ENCODE peak calls at places on chromosomes 11 and 22, in five cellular contexts. E, S, Z, T and Y are unnamed samples. For H3K4me1, the result is how much of the 10 kb centered on the place peaks cover.

GRCh38 chr11:125968363-125968762 is 22.5 kb downstream of the VSIG10L2 start:
- ATAC-seq in E (no peak), S (peak), T (peak), Z (peak), Y (no peak)

GRCh38 chr11:61650781-61651571 is 29.2 kb upstream of the DAGLA start:
- ATAC-seq in S (no peak), Z (no peak), T (no peak), E (no peak), Y (no peak)

GRCh38 chr11:31582697-31583096 is 73.1 kb downstream of the ELP4 start:
- ATAC-seq in Z (no peak), E (no peak), T (no peak), S (no peak), Y (no peak)

GRCh38 chr11:74592063-74592440 is 330 bp upstream of the POLD3 start:
- ATAC-seq in S (peak), E (peak), Z (no peak), T (peak), Y (peak)

GRCh38 chr22:27107824-27108223 is 450.4 kb downstream of the MIAT start:
- ATAC-seq in Z (no peak), S (no peak), E (peak), T (no peak), Y (peak)

GRCh38 chr11:96696736-96697135 is 306.9 kb downstream of the JRKL start:
- ATAC-seq in E (no peak), Z (no peak), S (no peak), T (no peak), Y (no peak)

GRCh38 chr11:17630936-17631335 is 83.9 kb downstream of the OTOG start:
- ATAC-seq in S (no peak), Z (no peak), T (no peak), E (no peak), Y (no peak)

GRCh38 chr11:134250675-134251074 is 2.5 kb downstream of the THYN1 start:
- ATAC-seq in Z (no peak), S (no peak), T (no peak), E (no peak), Y (no peak)

GRCh38 chr11:90216611-90217010 is 6.2 kb downstream of the CHORDC1 start:
- ATAC-seq in T (no peak), Z (no peak), E (no peak), S (no peak), Y (no peak)

GRCh38 chr22:41650821-41651220 is 29.7 kb downstream of the XRCC6 start:
- ATAC-seq in Z (no peak), S (no peak), T (no peak), E (no peak), Y (no peak)

GRCh38 chr11:99418927-99419707 is 398.4 kb downstream of the CNTN5 start:
- ATAC-seq in E (no peak), T (no peak), S (no peak), Z (no peak), Y (no peak)

GRCh38 chr11:68837583-68838571 is 3.8 kb downstream of the CPT1A start:
- ATAC-seq in S (no peak), Z (no peak), T (no peak), E (no peak), Y (no peak)

GRCh38 chr11:2759228-2760195 is 59.7 kb upstream of the KCNQ1OT1 start:
- ATAC-seq in E (no peak), Z (peak), T (no peak), S (no peak), Y (no peak)

DNA sequence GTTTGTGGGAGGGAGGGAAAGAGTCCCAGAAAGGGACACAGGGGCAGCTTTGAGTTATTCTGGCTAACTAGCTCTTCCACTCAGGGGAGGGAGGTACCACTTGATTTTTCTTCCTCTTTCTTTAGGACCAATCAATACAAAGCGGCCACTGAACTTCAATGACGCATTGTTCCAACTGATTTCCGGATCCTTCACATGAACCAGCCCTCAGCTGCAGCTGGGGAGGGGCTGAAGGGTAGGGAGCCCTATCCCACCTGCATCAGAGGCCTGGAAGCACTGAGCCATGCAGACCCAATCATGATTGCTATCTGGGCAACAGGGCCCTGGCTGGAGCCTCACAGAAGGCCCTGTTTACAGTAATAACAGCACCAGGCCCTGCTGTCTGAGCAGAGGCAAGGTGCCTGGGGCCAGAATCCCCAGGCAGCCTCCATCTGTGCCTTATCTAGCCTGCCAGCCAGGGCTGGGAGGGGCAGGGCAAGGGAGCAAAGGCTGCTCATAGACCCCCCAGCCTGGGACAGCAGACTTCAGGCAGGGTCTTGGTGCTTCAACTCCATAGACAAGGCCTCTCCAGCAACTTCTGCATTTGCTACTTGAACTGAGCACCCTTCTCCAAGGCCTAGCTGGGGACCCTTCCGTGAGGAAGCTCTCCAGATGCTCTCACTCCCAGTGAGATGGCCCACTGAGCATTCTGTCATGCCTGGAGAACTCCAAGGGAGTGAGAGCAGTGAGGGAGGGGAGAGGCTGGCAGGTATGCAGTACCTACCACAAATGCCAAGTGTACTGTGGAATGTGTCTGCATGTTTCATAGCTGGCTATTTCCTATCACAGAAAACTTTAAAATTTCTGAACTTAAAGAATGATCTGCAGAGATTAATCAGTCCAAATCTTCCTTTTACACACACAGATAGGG is 22.5 kb downstream of the CLPB start:
- ATAC-seq in S (peak), Z (peak), T (peak), E (no peak), Y (peak)
- TF ChIP-seq EP300 in S (no peak), Z (no peak), T (no peak), E (no peak), Y (no peak)

DNA sequence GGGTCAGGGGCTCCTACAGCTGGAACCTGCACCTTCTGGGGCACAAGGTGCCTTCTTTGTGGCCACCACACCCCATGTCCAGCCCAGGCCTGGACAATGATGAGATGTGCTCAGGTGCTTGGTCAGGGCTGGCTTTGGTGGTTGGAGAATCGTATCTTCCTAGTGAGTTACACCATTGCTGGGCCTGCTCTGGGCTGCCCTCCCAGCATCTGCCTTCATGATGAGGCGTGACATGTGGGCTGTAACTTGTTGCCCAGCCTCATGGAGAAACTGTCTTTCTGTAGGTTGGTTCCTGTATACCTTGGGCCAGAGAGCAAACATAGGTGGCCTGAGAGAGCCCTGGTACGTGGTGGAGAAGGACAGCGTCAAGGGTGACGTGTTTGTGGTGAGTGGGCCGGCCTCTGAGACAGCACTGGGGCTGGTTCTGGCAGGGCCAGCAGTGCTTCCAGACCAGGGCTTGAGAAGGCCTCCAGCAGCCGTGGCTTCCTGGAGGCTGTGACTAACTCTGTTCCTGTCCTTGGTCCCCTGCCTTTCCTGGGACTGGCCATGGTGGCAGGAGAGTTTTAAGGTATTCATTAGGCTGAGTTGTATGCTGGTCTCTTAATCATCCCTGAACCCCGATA is 18.1 kb downstream of the TRMU start:
- ATAC-seq in T (no peak), Z (no peak), E (no peak), S (no peak), Y (no peak)
- H3K4me1 ChIP-seq in T (under half), Z (under half), E (under half), S (under half), Y (under half)

GRCh38 chr11:66112041-66112491 is 42.0 kb downstream of the PACS1 start:
- ATAC-seq in S (no peak), E (peak), T (peak), Z (no peak), Y (no peak)

GRCh38 chr11:66115638-66116410 is 45.8 kb downstream of the PACS1 start:
- ATAC-seq in E (no peak), S (peak), Z (no peak), T (peak), Y (no peak)

GRCh38 chr11:66111158-66111557 is 41.1 kb downstream of the PACS1 start:
- ATAC-seq in E (no peak), Z (no peak), S (no peak), T (no peak), Y (no peak)

GRCh38 chr11:66113132-66113856 is 43.2 kb downstream of the PACS1 start:
- ATAC-seq in T (peak), Z (no peak), S (no peak), E (peak), Y (no peak)

DNA sequence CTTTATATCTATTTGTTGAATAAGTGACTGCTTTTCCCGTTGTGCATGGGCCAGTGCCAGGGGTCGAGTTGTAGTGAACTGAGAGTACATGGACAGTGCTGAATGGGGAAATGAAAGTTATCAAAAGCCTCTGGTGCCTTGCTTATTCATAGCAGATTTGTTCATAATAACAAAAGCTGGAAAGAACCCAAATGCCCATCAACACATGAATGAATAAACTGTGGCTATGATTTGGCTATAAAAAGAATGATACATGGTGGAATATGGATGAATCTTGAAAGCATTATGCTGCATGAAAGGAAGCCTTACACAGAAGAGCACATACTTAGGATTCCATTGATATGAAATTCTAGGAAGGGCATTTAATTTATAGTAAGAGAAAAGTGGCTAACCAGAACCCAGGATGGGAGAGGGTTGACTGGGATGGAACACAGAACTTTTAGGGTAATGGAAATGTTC is 42.6 kb downstream of the PACS1 start:
- ATAC-seq in S (no peak), E (peak), T (peak), Z (no peak), Y (no peak)
- TF ChIP-seq EP300 in S (no peak), E (peak), T (peak), Z (no peak), Y (no peak)

GRCh38 chr11:117483372-117483771 is 155.7 kb downstream of the CEP164 start:
- ATAC-seq in Z (no peak), T (peak), S (peak), E (peak), Y (no peak)
- H3K4me1 ChIP-seq in Z (under half), T (under half), S (under half), E (under half), Y (under half)